ENCODE peak calls at places on chromosome 1, in six cellular contexts. One of them, this sample, is unnamed.

GRCh38 chr1:52920791-52921291 is 699 bp downstream of the ECHDC2 start:
- DNase-seq in body of pancreas: peak; percentile 48
- DNase-seq in AG04450: no peak
- DNase-seq in heart left ventricle: peak; percentile 51
- DNase-seq in testis: peak; percentile 48
- DNase-seq in mammary epithelial cell: peak; percentile 9
- DNase-seq in this sample: peak; percentile 77

GRCh38 chr1:198687429-198687828 is 48.6 kb downstream of the PTPRC start:
- DNase-seq in body of pancreas: no peak
- DNase-seq in AG04450: no peak
- DNase-seq in heart left ventricle: no peak
- DNase-seq in testis: no peak
- DNase-seq in mammary epithelial cell: no peak
- DNase-seq in this sample: no peak

GRCh38 chr1:195327361-195327760 is 1280.9 kb downstream of the KCNT2 start:
- DNase-seq in body of pancreas: no peak
- DNase-seq in AG04450: no peak
- DNase-seq in heart left ventricle: no peak
- DNase-seq in testis: no peak
- DNase-seq in mammary epithelial cell: no peak
- DNase-seq in this sample: no peak

GRCh38 chr1:234322979-234323378 is 50.3 kb upstream of the COA6 start:
- DNase-seq in body of pancreas: peak; percentile 51
- DNase-seq in AG04450: no peak
- DNase-seq in heart left ventricle: no peak
- DNase-seq in testis: peak; percentile 79
- DNase-seq in mammary epithelial cell: no peak
- DNase-seq in this sample: peak; percentile 77

GRCh38 chr1:53368314-53369033 is 40.6 kb upstream of the LRP8 start:
- DNase-seq in body of pancreas: peak; percentile 10
- DNase-seq in AG04450: no peak
- DNase-seq in heart left ventricle: peak; percentile 60
- DNase-seq in testis: peak; percentile 56
- DNase-seq in mammary epithelial cell: no peak
- DNase-seq in this sample: peak; percentile 61

GRCh38 chr1:19814681-19815503 is at the start of gene RNF186:
- DNase-seq in body of pancreas: peak; percentile 94
- DNase-seq in AG04450: no peak
- DNase-seq in heart left ventricle: no peak
- DNase-seq in testis: no peak
- DNase-seq in mammary epithelial cell: no peak
- DNase-seq in this sample: peak; percentile 76

GRCh38 chr1:41803656-41804055 is 115.1 kb downstream of the HIVEP3 start:
- DNase-seq in body of pancreas: no peak
- DNase-seq in AG04450: no peak
- DNase-seq in heart left ventricle: no peak
- DNase-seq in testis: no peak
- DNase-seq in mammary epithelial cell: peak; percentile 55
- DNase-seq in this sample: no peak

GRCh38 chr1:1422465-1423244 is 1.6 kb upstream of the ANKRD65 start:
- DNase-seq in body of pancreas: no peak
- DNase-seq in AG04450: no peak
- DNase-seq in heart left ventricle: no peak
- DNase-seq in testis: no peak
- DNase-seq in mammary epithelial cell: peak; percentile 51
- DNase-seq in this sample: no peak

GRCh38 chr1:204361341-204361771 is 1.6 kb upstream of the PLEKHA6 start:
- DNase-seq in body of pancreas: no peak
- DNase-seq in AG04450: no peak
- DNase-seq in heart left ventricle: no peak
- DNase-seq in testis: no peak
- DNase-seq in mammary epithelial cell: no peak
- DNase-seq in this sample: no peak

GRCh38 chr1:227946624-227947424 is 908 bp downstream of the WNT9A start:
- DNase-seq in body of pancreas: peak; percentile 88
- DNase-seq in AG04450: no peak
- DNase-seq in heart left ventricle: peak; percentile 75
- DNase-seq in testis: peak; percentile 78
- DNase-seq in mammary epithelial cell: peak; percentile 85
- DNase-seq in this sample: peak; percentile 91

GRCh38 chr1:81329061-81329460 is 471.7 kb upstream of the ADGRL2 start:
- DNase-seq in body of pancreas: no peak
- DNase-seq in AG04450: no peak
- DNase-seq in heart left ventricle: no peak
- DNase-seq in testis: no peak
- DNase-seq in mammary epithelial cell: no peak
- DNase-seq in this sample: no peak

GRCh38 chr1:182143825-182144661 is 82.5 kb upstream of the ZNF648 start:
- DNase-seq in body of pancreas: peak; percentile 36
- DNase-seq in AG04450: no peak
- DNase-seq in heart left ventricle: peak; percentile 78
- DNase-seq in testis: peak; percentile 87
- DNase-seq in mammary epithelial cell: peak; percentile 85
- DNase-seq in this sample: peak; percentile 80

GRCh38 chr1:159091547-159092397 is 15.2 kb upstream of the AIM2 start:
- DNase-seq in body of pancreas: no peak
- DNase-seq in AG04450: peak; percentile 18
- DNase-seq in heart left ventricle: no peak
- DNase-seq in testis: no peak
- DNase-seq in mammary epithelial cell: peak; percentile 79
- DNase-seq in this sample: no peak

GRCh38 chr1:244273845-244274619 is 177.7 kb downstream of the ADSS2 start:
- DNase-seq in body of pancreas: peak; percentile 20
- DNase-seq in AG04450: peak; percentile 99
- DNase-seq in heart left ventricle: peak; percentile 77
- DNase-seq in testis: peak; percentile 51
- DNase-seq in mammary epithelial cell: peak; percentile 90
- DNase-seq in this sample: peak; percentile 46

GRCh38 chr1:73516458-73516857 is 681.5 kb downstream of the LRRIQ3 start:
- DNase-seq in body of pancreas: no peak
- DNase-seq in AG04450: no peak
- DNase-seq in heart left ventricle: no peak
- DNase-seq in testis: no peak
- DNase-seq in mammary epithelial cell: no peak
- DNase-seq in this sample: no peak

GRCh38 chr1:41547781-41548560 is 63.5 kb upstream of the EDN2 start:
- DNase-seq in body of pancreas: no peak
- DNase-seq in AG04450: no peak
- DNase-seq in heart left ventricle: peak; percentile 22
- DNase-seq in testis: no peak
- DNase-seq in mammary epithelial cell: peak; percentile 57
- DNase-seq in this sample: peak; percentile 42

GRCh38 chr1:176619261-176619660 is 156.3 kb downstream of the PAPPA2 start:
- DNase-seq in body of pancreas: no peak
- DNase-seq in AG04450: no peak
- DNase-seq in heart left ventricle: no peak
- DNase-seq in testis: no peak
- DNase-seq in mammary epithelial cell: no peak
- DNase-seq in this sample: no peak

GRCh38 chr1:17061486-17062271 is 7.8 kb upstream of the SDHB start:
- DNase-seq in body of pancreas: no peak
- DNase-seq in AG04450: no peak
- DNase-seq in heart left ventricle: no peak
- DNase-seq in testis: no peak
- DNase-seq in mammary epithelial cell: no peak
- DNase-seq in this sample: no peak

GRCh38 chr1:220604921-220605320 is 77.0 kb downstream of the MARK1 start:
- DNase-seq in body of pancreas: no peak
- DNase-seq in AG04450: no peak
- DNase-seq in heart left ventricle: no peak
- DNase-seq in testis: no peak
- DNase-seq in mammary epithelial cell: no peak
- DNase-seq in this sample: no peak

GRCh38 chr1:152078831-152079549 is 9.9 kb downstream of the TCHHL1 start:
- DNase-seq in body of pancreas: no peak
- DNase-seq in AG04450: no peak
- DNase-seq in heart left ventricle: no peak
- DNase-seq in testis: no peak
- DNase-seq in mammary epithelial cell: no peak
- DNase-seq in this sample: peak; percentile 55

GRCh38 chr1:190399233-190399632 is 78.4 kb downstream of the BRINP3 start:
- DNase-seq in body of pancreas: no peak
- DNase-seq in AG04450: no peak
- DNase-seq in heart left ventricle: no peak
- DNase-seq in testis: no peak
- DNase-seq in mammary epithelial cell: no peak
- DNase-seq in this sample: no peak

GRCh38 chr1:25037174-25038074 is 107.3 kb upstream of the RUNX3 start:
- DNase-seq in body of pancreas: no peak
- DNase-seq in AG04450: no peak
- DNase-seq in heart left ventricle: peak; percentile 29
- DNase-seq in testis: peak; percentile 29
- DNase-seq in mammary epithelial cell: no peak
- DNase-seq in this sample: no peak

GRCh38 chr1:7454052-7454815 is 316.9 kb upstream of the VAMP3 start:
- DNase-seq in body of pancreas: no peak
- DNase-seq in AG04450: no peak
- DNase-seq in heart left ventricle: no peak
- DNase-seq in testis: peak; percentile 30
- DNase-seq in mammary epithelial cell: no peak
- DNase-seq in this sample: no peak

GRCh38 chr1:81582467-81582986 is 218.2 kb upstream of the ADGRL2 start:
- DNase-seq in body of pancreas: no peak
- DNase-seq in AG04450: no peak
- DNase-seq in heart left ventricle: no peak
- DNase-seq in testis: no peak
- DNase-seq in mammary epithelial cell: peak; percentile 9
- DNase-seq in this sample: no peak

GRCh38 chr1:78619446-78619802 is 824 bp upstream of the IFI44L start:
- DNase-seq in body of pancreas: no peak
- DNase-seq in AG04450: no peak
- DNase-seq in heart left ventricle: no peak
- DNase-seq in testis: peak; percentile 25
- DNase-seq in mammary epithelial cell: no peak
- DNase-seq in this sample: no peak
- H3K4me3 ChIP-seq in body of pancreas: no peak overlapping the region
- H3K4me3 ChIP-seq in AG04450: peak overlapping the region; percentile 50
- H3K4me3 ChIP-seq in heart left ventricle: peak overlapping the region; percentile 29
- H3K4me3 ChIP-seq in testis: peak overlapping the region; percentile 14
- H3K4me3 ChIP-seq in mammary epithelial cell: no peak overlapping the region
- H3K4me3 ChIP-seq in this sample: peak overlapping the region; percentile 43

GRCh38 chr1:91026320-91026719 is 4.5 kb upstream of the ZNF644 start:
- DNase-seq in body of pancreas: no peak
- DNase-seq in AG04450: no peak
- DNase-seq in heart left ventricle: no peak
- DNase-seq in testis: no peak
- DNase-seq in mammary epithelial cell: no peak
- DNase-seq in this sample: no peak

GRCh38 chr1:91021686-91022517 is at the start of gene ZNF644:
- DNase-seq in body of pancreas: peak; percentile 92
- DNase-seq in AG04450: peak; percentile 78
- DNase-seq in heart left ventricle: peak; percentile 95
- DNase-seq in testis: peak; percentile 94
- DNase-seq in mammary epithelial cell: peak; percentile 95
- DNase-seq in this sample: peak; percentile 97

GRCh38 chr1:91024501-91025119 is 2.8 kb upstream of the ZNF644 start:
- DNase-seq in body of pancreas: no peak
- DNase-seq in AG04450: no peak
- DNase-seq in heart left ventricle: no peak
- DNase-seq in testis: no peak
- DNase-seq in mammary epithelial cell: no peak
- DNase-seq in this sample: no peak

GRCh38 chr1:91022518-91022929 is 689 bp upstream of the ZNF644 start:
- DNase-seq in body of pancreas: no peak
- DNase-seq in AG04450: no peak
- DNase-seq in heart left ventricle: no peak
- DNase-seq in testis: no peak
- DNase-seq in mammary epithelial cell: no peak
- DNase-seq in this sample: no peak

DNA sequence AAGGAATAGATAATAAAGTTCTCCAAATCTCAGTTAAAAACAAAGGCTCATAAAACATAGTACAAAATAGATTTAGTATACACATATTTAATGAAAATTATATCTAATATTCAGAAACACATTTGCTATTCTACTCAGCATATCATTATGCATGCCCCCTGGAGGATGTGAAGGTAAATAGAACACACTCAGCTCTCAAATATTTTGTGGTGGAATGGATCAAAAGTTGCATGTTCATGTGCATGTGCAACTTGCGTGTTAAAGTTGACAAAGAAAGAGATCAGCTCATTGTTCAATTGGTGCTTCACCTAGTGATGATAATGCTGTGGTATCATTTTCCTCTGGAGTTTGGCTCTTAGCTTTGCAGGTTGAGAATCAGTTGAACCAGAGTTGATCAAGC is 4.9 kb upstream of the ZNF644 start:
- DNase-seq in body of pancreas: no peak
- DNase-seq in AG04450: no peak
- DNase-seq in heart left ventricle: no peak
- DNase-seq in testis: no peak
- DNase-seq in mammary epithelial cell: peak; percentile 21
- DNase-seq in this sample: no peak
- TF ChIP-seq CTCF in body of pancreas: no peak
- TF ChIP-seq CTCF in AG04450: peak; percentile 43
- TF ChIP-seq CTCF in heart left ventricle: no peak
- TF ChIP-seq CTCF in testis: no peak
- TF ChIP-seq CTCF in mammary epithelial cell: peak; percentile 42
- TF ChIP-seq CTCF in this sample: peak; percentile 31

DNA sequence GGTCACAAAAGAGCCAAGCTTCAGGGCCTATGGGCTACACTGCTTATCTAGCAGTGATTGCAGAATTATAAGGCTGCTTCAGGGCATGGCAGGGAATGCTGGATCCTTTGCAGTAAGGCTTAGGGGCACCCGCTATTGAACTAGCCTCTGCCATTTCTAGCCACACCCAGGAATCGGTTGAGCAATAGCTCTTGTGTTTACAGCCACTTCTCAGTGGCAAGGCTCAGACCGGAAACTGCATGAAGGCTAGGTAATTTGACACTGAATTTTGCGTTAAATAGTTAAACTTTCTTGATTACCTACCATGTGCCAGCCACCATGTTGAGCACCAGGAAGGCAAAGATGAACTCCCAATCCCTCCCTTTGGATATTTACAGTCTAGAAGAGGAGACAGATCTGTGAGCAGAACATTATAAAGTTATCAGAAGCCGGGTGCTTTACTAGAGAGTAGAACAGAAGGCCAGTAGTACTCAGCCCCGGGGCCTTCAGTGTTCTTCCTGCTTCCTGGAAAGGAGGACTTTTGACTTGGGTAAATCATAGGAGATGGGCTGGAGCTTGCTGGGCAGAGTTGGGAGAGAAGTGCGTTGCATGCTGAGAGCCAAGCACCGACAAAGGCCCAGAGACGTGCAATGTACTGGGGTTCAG is 98.6 kb upstream of the LPGAT1 start:
- DNase-seq in body of pancreas: no peak
- DNase-seq in AG04450: no peak
- DNase-seq in heart left ventricle: no peak
- DNase-seq in testis: no peak
- DNase-seq in mammary epithelial cell: peak; percentile 44
- DNase-seq in this sample: no peak
- H3K27ac ChIP-seq in body of pancreas: no peak overlapping the region
- H3K27ac ChIP-seq in AG04450: no peak overlapping the region
- H3K27ac ChIP-seq in heart left ventricle: no peak overlapping the region
- H3K27ac ChIP-seq in testis: no peak overlapping the region
- H3K27ac ChIP-seq in mammary epithelial cell: peak overlapping the region; percentile 48
- H3K27ac ChIP-seq in this sample: no peak overlapping the region

DNA sequence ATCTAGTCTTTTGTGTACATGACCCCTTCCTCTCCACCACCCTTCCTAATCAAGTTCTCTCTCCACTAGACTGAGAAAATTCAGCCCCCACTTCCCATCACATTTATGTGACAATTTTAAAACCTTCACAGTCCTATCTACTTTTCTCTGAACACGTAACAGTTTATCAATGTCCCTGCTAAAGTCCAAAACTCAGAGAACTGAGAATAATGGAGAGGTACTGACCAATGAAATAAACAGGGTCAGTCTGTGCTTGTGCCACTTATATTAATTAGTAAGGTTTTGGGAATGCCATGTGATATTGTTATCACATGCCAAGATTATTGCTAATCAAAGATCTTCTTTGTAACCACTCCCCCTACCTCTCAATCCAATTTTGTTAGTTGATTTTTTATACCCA is 164.2 kb upstream of the KIAA0040 start:
- DNase-seq in body of pancreas: no peak
- DNase-seq in AG04450: no peak
- DNase-seq in heart left ventricle: no peak
- DNase-seq in testis: no peak
- DNase-seq in mammary epithelial cell: no peak
- DNase-seq in this sample: no peak
- H3K4me3 ChIP-seq in body of pancreas: no peak overlapping the region
- H3K4me3 ChIP-seq in AG04450: no peak overlapping the region
- H3K4me3 ChIP-seq in heart left ventricle: no peak overlapping the region
- H3K4me3 ChIP-seq in testis: no peak overlapping the region
- H3K4me3 ChIP-seq in mammary epithelial cell: no peak overlapping the region
- H3K4me3 ChIP-seq in this sample: no peak overlapping the region